ENCODE peak calls at places on chromosomes 7 and 10, in five cellular contexts. One of them, this sample, is unnamed.
A peak's percentile ranks its signal among the peaks of the same experiment; 100 is the strongest.

GRCh38 chr7:25951414-25952276 is 200.4 kb upstream of the NFE2L3 start:
- DNase-seq in activated CD8-positive, alpha-beta memory T cell treated with anti-CD3 and anti-CD28 coated beads, Interleukin-2, amount 50 U/mL, for 4 hours: no peak
- DNase-seq in substantia nigra: no peak
- DNase-seq in activated naive CD8-positive, alpha-beta T cell treated with anti-CD3 and anti-CD28 coated beads for 36 hours: no peak
- DNase-seq in lung microvascular endothelial cell: no peak
- DNase-seq in this sample: peak; percentile 90

GRCh38 chr10:94065344-94065743 is 71.6 kb downstream of the PLCE1 start:
- DNase-seq in activated CD8-positive, alpha-beta memory T cell treated with anti-CD3 and anti-CD28 coated beads, Interleukin-2, amount 50 U/mL, for 4 hours: no peak
- DNase-seq in substantia nigra: no peak
- DNase-seq in activated naive CD8-positive, alpha-beta T cell treated with anti-CD3 and anti-CD28 coated beads for 36 hours: no peak
- DNase-seq in lung microvascular endothelial cell: no peak
- DNase-seq in this sample: no peak

GRCh38 chr10:94018107-94018506 is 24.4 kb downstream of the PLCE1 start:
- DNase-seq in activated CD8-positive, alpha-beta memory T cell treated with anti-CD3 and anti-CD28 coated beads, Interleukin-2, amount 50 U/mL, for 4 hours: no peak
- DNase-seq in substantia nigra: no peak
- DNase-seq in activated naive CD8-positive, alpha-beta T cell treated with anti-CD3 and anti-CD28 coated beads for 36 hours: no peak
- DNase-seq in lung microvascular endothelial cell: no peak
- DNase-seq in this sample: no peak

GRCh38 chr7:144404911-144405310 is 1.4 kb upstream of the NOBOX start:
- DNase-seq in activated CD8-positive, alpha-beta memory T cell treated with anti-CD3 and anti-CD28 coated beads, Interleukin-2, amount 50 U/mL, for 4 hours: no peak
- DNase-seq in substantia nigra: no peak
- DNase-seq in activated naive CD8-positive, alpha-beta T cell treated with anti-CD3 and anti-CD28 coated beads for 36 hours: no peak
- DNase-seq in lung microvascular endothelial cell: no peak
- DNase-seq in this sample: no peak

GRCh38 chr10:75057680-75058079 is 53.8 kb upstream of the SAMD8 start:
- DNase-seq in activated CD8-positive, alpha-beta memory T cell treated with anti-CD3 and anti-CD28 coated beads, Interleukin-2, amount 50 U/mL, for 4 hours: no peak
- DNase-seq in substantia nigra: no peak
- DNase-seq in activated naive CD8-positive, alpha-beta T cell treated with anti-CD3 and anti-CD28 coated beads for 36 hours: no peak
- DNase-seq in lung microvascular endothelial cell: no peak
- DNase-seq in this sample: no peak

GRCh38 chr10:83469719-83470336 is 669.5 kb upstream of the GHITM start:
- DNase-seq in activated CD8-positive, alpha-beta memory T cell treated with anti-CD3 and anti-CD28 coated beads, Interleukin-2, amount 50 U/mL, for 4 hours: no peak
- DNase-seq in substantia nigra: no peak
- DNase-seq in activated naive CD8-positive, alpha-beta T cell treated with anti-CD3 and anti-CD28 coated beads for 36 hours: no peak
- DNase-seq in lung microvascular endothelial cell: no peak
- DNase-seq in this sample: no peak

GRCh38 chr10:102678842-102679289 is 34.6 kb downstream of the TRIM8 start:
- DNase-seq in activated CD8-positive, alpha-beta memory T cell treated with anti-CD3 and anti-CD28 coated beads, Interleukin-2, amount 50 U/mL, for 4 hours: no peak
- DNase-seq in substantia nigra: peak; percentile 86
- DNase-seq in activated naive CD8-positive, alpha-beta T cell treated with anti-CD3 and anti-CD28 coated beads for 36 hours: no peak
- DNase-seq in lung microvascular endothelial cell: peak; percentile 73
- DNase-seq in this sample: no peak

GRCh38 chr7:20783131-20783715 is 3.5 kb downstream of the SP8 start:
- DNase-seq in activated CD8-positive, alpha-beta memory T cell treated with anti-CD3 and anti-CD28 coated beads, Interleukin-2, amount 50 U/mL, for 4 hours: no peak
- DNase-seq in substantia nigra: no peak
- DNase-seq in activated naive CD8-positive, alpha-beta T cell treated with anti-CD3 and anti-CD28 coated beads for 36 hours: no peak
- DNase-seq in lung microvascular endothelial cell: no peak
- DNase-seq in this sample: no peak

GRCh38 chr7:139294951-139295555 is 46.1 kb upstream of the FMC1 start:
- DNase-seq in activated CD8-positive, alpha-beta memory T cell treated with anti-CD3 and anti-CD28 coated beads, Interleukin-2, amount 50 U/mL, for 4 hours: no peak
- DNase-seq in substantia nigra: no peak
- DNase-seq in activated naive CD8-positive, alpha-beta T cell treated with anti-CD3 and anti-CD28 coated beads for 36 hours: no peak
- DNase-seq in lung microvascular endothelial cell: no peak
- DNase-seq in this sample: no peak

GRCh38 chr7:77843194-77843593 is 44.6 kb downstream of the PHTF2 start:
- DNase-seq in activated CD8-positive, alpha-beta memory T cell treated with anti-CD3 and anti-CD28 coated beads, Interleukin-2, amount 50 U/mL, for 4 hours: no peak
- DNase-seq in substantia nigra: no peak
- DNase-seq in activated naive CD8-positive, alpha-beta T cell treated with anti-CD3 and anti-CD28 coated beads for 36 hours: no peak
- DNase-seq in lung microvascular endothelial cell: no peak
- DNase-seq in this sample: no peak

GRCh38 chr7:77247206-77247850 is 47.7 kb upstream of the FGL2 start:
- DNase-seq in activated CD8-positive, alpha-beta memory T cell treated with anti-CD3 and anti-CD28 coated beads, Interleukin-2, amount 50 U/mL, for 4 hours: peak; percentile 89
- DNase-seq in substantia nigra: peak; percentile 49
- DNase-seq in activated naive CD8-positive, alpha-beta T cell treated with anti-CD3 and anti-CD28 coated beads for 36 hours: peak; percentile 78
- DNase-seq in lung microvascular endothelial cell: peak; percentile 86
- DNase-seq in this sample: no peak

GRCh38 chr10:110353244-110354119 is 48.8 kb upstream of the SMNDC1 start:
- DNase-seq in activated CD8-positive, alpha-beta memory T cell treated with anti-CD3 and anti-CD28 coated beads, Interleukin-2, amount 50 U/mL, for 4 hours: peak; percentile 52
- DNase-seq in substantia nigra: no peak
- DNase-seq in activated naive CD8-positive, alpha-beta T cell treated with anti-CD3 and anti-CD28 coated beads for 36 hours: no peak
- DNase-seq in lung microvascular endothelial cell: peak; percentile 46
- DNase-seq in this sample: no peak

GRCh38 chr7:122442929-122443328 is 138.4 kb upstream of the FEZF1 start:
- DNase-seq in activated CD8-positive, alpha-beta memory T cell treated with anti-CD3 and anti-CD28 coated beads, Interleukin-2, amount 50 U/mL, for 4 hours: no peak
- DNase-seq in substantia nigra: no peak
- DNase-seq in activated naive CD8-positive, alpha-beta T cell treated with anti-CD3 and anti-CD28 coated beads for 36 hours: no peak
- DNase-seq in lung microvascular endothelial cell: no peak
- DNase-seq in this sample: no peak

GRCh38 chr10:33229252-33229943 is 105.1 kb downstream of the NRP1 start:
- DNase-seq in activated CD8-positive, alpha-beta memory T cell treated with anti-CD3 and anti-CD28 coated beads, Interleukin-2, amount 50 U/mL, for 4 hours: no peak
- DNase-seq in substantia nigra: no peak
- DNase-seq in activated naive CD8-positive, alpha-beta T cell treated with anti-CD3 and anti-CD28 coated beads for 36 hours: no peak
- DNase-seq in lung microvascular endothelial cell: no peak
- DNase-seq in this sample: no peak

GRCh38 chr10:124743188-124744046 is 761 bp downstream of the FAM53B start:
- DNase-seq in activated CD8-positive, alpha-beta memory T cell treated with anti-CD3 and anti-CD28 coated beads, Interleukin-2, amount 50 U/mL, for 4 hours: no peak
- DNase-seq in substantia nigra: no peak
- DNase-seq in activated naive CD8-positive, alpha-beta T cell treated with anti-CD3 and anti-CD28 coated beads for 36 hours: peak; percentile 38
- DNase-seq in lung microvascular endothelial cell: peak; percentile 40
- DNase-seq in this sample: no peak

GRCh38 chr7:91527460-91527859 is 263.2 kb downstream of the FZD1 start:
- DNase-seq in activated CD8-positive, alpha-beta memory T cell treated with anti-CD3 and anti-CD28 coated beads, Interleukin-2, amount 50 U/mL, for 4 hours: no peak
- DNase-seq in substantia nigra: no peak
- DNase-seq in activated naive CD8-positive, alpha-beta T cell treated with anti-CD3 and anti-CD28 coated beads for 36 hours: no peak
- DNase-seq in lung microvascular endothelial cell: no peak
- DNase-seq in this sample: no peak

GRCh38 chr10:103765981-103766380 is 89.4 kb downstream of the SH3PXD2A start:
- DNase-seq in activated CD8-positive, alpha-beta memory T cell treated with anti-CD3 and anti-CD28 coated beads, Interleukin-2, amount 50 U/mL, for 4 hours: peak; percentile 74
- DNase-seq in substantia nigra: no peak
- DNase-seq in activated naive CD8-positive, alpha-beta T cell treated with anti-CD3 and anti-CD28 coated beads for 36 hours: peak; percentile 64
- DNase-seq in lung microvascular endothelial cell: no peak
- DNase-seq in this sample: no peak

GRCh38 chr10:60944159-60944909 is at the start of gene RHOBTB1:
- DNase-seq in activated CD8-positive, alpha-beta memory T cell treated with anti-CD3 and anti-CD28 coated beads, Interleukin-2, amount 50 U/mL, for 4 hours: no peak
- DNase-seq in substantia nigra: peak; percentile 72
- DNase-seq in activated naive CD8-positive, alpha-beta T cell treated with anti-CD3 and anti-CD28 coated beads for 36 hours: peak; percentile 32
- DNase-seq in lung microvascular endothelial cell: peak; percentile 88
- DNase-seq in this sample: peak; percentile 91

GRCh38 chr10:111650088-111650487 is 533.5 kb downstream of the GPAM start:
- DNase-seq in activated CD8-positive, alpha-beta memory T cell treated with anti-CD3 and anti-CD28 coated beads, Interleukin-2, amount 50 U/mL, for 4 hours: no peak
- DNase-seq in substantia nigra: no peak
- DNase-seq in activated naive CD8-positive, alpha-beta T cell treated with anti-CD3 and anti-CD28 coated beads for 36 hours: peak; percentile 1
- DNase-seq in lung microvascular endothelial cell: no peak
- DNase-seq in this sample: no peak

GRCh38 chr10:109892885-109893284 is 30.4 kb downstream of the XPNPEP1 start:
- DNase-seq in activated CD8-positive, alpha-beta memory T cell treated with anti-CD3 and anti-CD28 coated beads, Interleukin-2, amount 50 U/mL, for 4 hours: no peak
- DNase-seq in substantia nigra: peak; percentile 20
- DNase-seq in activated naive CD8-positive, alpha-beta T cell treated with anti-CD3 and anti-CD28 coated beads for 36 hours: no peak
- DNase-seq in lung microvascular endothelial cell: peak; percentile 84
- DNase-seq in this sample: no peak

GRCh38 chr7:101698964-101699363 is 69.9 kb upstream of the MYL10 start:
- DNase-seq in activated CD8-positive, alpha-beta memory T cell treated with anti-CD3 and anti-CD28 coated beads, Interleukin-2, amount 50 U/mL, for 4 hours: no peak
- DNase-seq in substantia nigra: no peak
- DNase-seq in activated naive CD8-positive, alpha-beta T cell treated with anti-CD3 and anti-CD28 coated beads for 36 hours: no peak
- DNase-seq in lung microvascular endothelial cell: no peak
- DNase-seq in this sample: no peak

GRCh38 chr7:36865019-36865418 is 140.7 kb upstream of the AOAH start:
- DNase-seq in activated CD8-positive, alpha-beta memory T cell treated with anti-CD3 and anti-CD28 coated beads, Interleukin-2, amount 50 U/mL, for 4 hours: no peak
- DNase-seq in substantia nigra: no peak
- DNase-seq in activated naive CD8-positive, alpha-beta T cell treated with anti-CD3 and anti-CD28 coated beads for 36 hours: no peak
- DNase-seq in lung microvascular endothelial cell: peak; percentile 10
- DNase-seq in this sample: no peak

GRCh38 chr7:118974836-118975235 is 750.3 kb downstream of the ANKRD7 start:
- DNase-seq in activated CD8-positive, alpha-beta memory T cell treated with anti-CD3 and anti-CD28 coated beads, Interleukin-2, amount 50 U/mL, for 4 hours: no peak
- DNase-seq in substantia nigra: no peak
- DNase-seq in activated naive CD8-positive, alpha-beta T cell treated with anti-CD3 and anti-CD28 coated beads for 36 hours: no peak
- DNase-seq in lung microvascular endothelial cell: no peak
- DNase-seq in this sample: no peak

GRCh38 chr10:81600185-81600584 is 274.8 kb upstream of the NRG3 start:
- DNase-seq in activated CD8-positive, alpha-beta memory T cell treated with anti-CD3 and anti-CD28 coated beads, Interleukin-2, amount 50 U/mL, for 4 hours: no peak
- DNase-seq in substantia nigra: no peak
- DNase-seq in activated naive CD8-positive, alpha-beta T cell treated with anti-CD3 and anti-CD28 coated beads for 36 hours: no peak
- DNase-seq in lung microvascular endothelial cell: no peak
- DNase-seq in this sample: no peak

This sample was measured in mesenteric fat pad.